ENCODE peak calls at places on chromosomes 5 and 9, in four cellular contexts. I, L, D and E are unnamed samples.

GRCh38 chr5:36180556-36181350 is 28.8 kb downstream of the SKP2 start:
- DNase-seq in I (no peak), L (no peak), D (no peak), E (no peak)

GRCh38 chr5:43428034-43428712 is 16.0 kb upstream of the CCL28 start:
- DNase-seq in I (no peak), L (no peak), D (no peak), E (no peak)

GRCh38 chr9:134540441-134541372 is 100.9 kb upstream of the COL5A1 start:
- DNase-seq in I (no peak), L (no peak), D (no peak), E (no peak)

GRCh38 chr9:2181794-2182193 is 166.6 kb downstream of the SMARCA2 start:
- DNase-seq in I (peak; percentile 28), L (peak; percentile 30), D (no peak), E (no peak)

GRCh38 chr9:35114113-35114847 is 1.4 kb downstream of the ATOSB start:
- DNase-seq in I (peak; percentile 92), L (peak; percentile 90), D (no peak), E (no peak)

GRCh38 chr5:38193015-38193581 is 65.3 kb upstream of the EGFLAM start:
- DNase-seq in I (peak; percentile 60), L (peak; percentile 74), D (no peak), E (peak; percentile 43)

GRCh38 chr5:174008922-174009321 is 20.0 kb downstream of the C5orf47 start:
- DNase-seq in I (no peak), L (peak; percentile 7), D (no peak), E (no peak)

GRCh38 chr5:150578781-150579461 is 61.5 kb upstream of the SYNPO start:
- DNase-seq in I (no peak), L (no peak), D (no peak), E (no peak)

GRCh38 chr5:14168139-14168792 is 25.1 kb downstream of the TRIO start:
- DNase-seq in I (peak; percentile 34), L (no peak), D (no peak), E (no peak)

GRCh38 chr5:52988335-52989024 is 672 bp upstream of the ITGA2 start:
- DNase-seq in I (no peak), L (no peak), D (no peak), E (no peak)

GRCh38 chr5:61766141-61766540 is 434.1 kb downstream of the ZSWIM6 start:
- DNase-seq in I (no peak), L (no peak), D (no peak), E (no peak)

GRCh38 chr5:11878846-11879245 is 25.4 kb downstream of the CTNND2 start:
- DNase-seq in I (no peak), L (no peak), D (no peak), E (no peak)

GRCh38 chr5:36238896-36239295 is 2.8 kb downstream of the NADK2 start:
- DNase-seq in I (no peak), L (no peak), D (no peak), E (no peak)

GRCh38 chr9:130295945-130296782 is 30.6 kb downstream of the HMCN2 start:
- DNase-seq in I (no peak), L (no peak), D (no peak), E (no peak)

GRCh38 chr5:152514827-152515397 is 109.8 kb upstream of the NMUR2 start:
- DNase-seq in I (no peak), L (peak; percentile 32), D (no peak), E (no peak)

GRCh38 chr5:151569132-151570046 is 21.7 kb downstream of the FAT2 start:
- DNase-seq in I (no peak), L (peak; percentile 15), D (peak; percentile 35), E (no peak)

GRCh38 chr5:143229896-143230675 is 173.4 kb downstream of the NR3C1 start:
- DNase-seq in I (no peak), L (no peak), D (peak; percentile 99), E (peak; percentile 41)

GRCh38 chr5:22593592-22593991 is 259.6 kb downstream of the CDH12 start:
- DNase-seq in I (no peak), L (no peak), D (no peak), E (no peak)

GRCh38 chr5:115541586-115541985 is 3.0 kb downstream of the FEM1C start:
- DNase-seq in I (no peak), L (no peak), D (no peak), E (no peak)

GRCh38 chr5:180401236-180401907 is 48.2 kb upstream of the GFPT2 start:
- DNase-seq in I (no peak), L (no peak), D (no peak), E (no peak)

GRCh38 chr5:149641000-149641576 is 59.8 kb downstream of the ARHGEF37 start:
- DNase-seq in I (no peak), L (peak; percentile 49), D (no peak), E (no peak)

GRCh38 chr9:93134018-93134739 is at the start of gene NINJ1:
- DNase-seq in I (peak; percentile 47), L (peak; percentile 76), D (peak; percentile 50), E (peak; percentile 96)

GRCh38 chr5:3336666-3337065 is 259.0 kb upstream of the IRX1 start:
- DNase-seq in I (no peak), L (no peak), D (no peak), E (no peak)

GRCh38 chr5:42875785-42876374 is 64.2 kb upstream of the SELENOP start:
- DNase-seq in I (peak; percentile 63), L (peak; percentile 42), D (no peak), E (no peak)

GRCh38 chr9:109997682-109998081 is 210.3 kb downstream of the C9orf152 start:
- DNase-seq in I (no peak), L (no peak), D (no peak), E (no peak)

GRCh38 chr5:173472784-173473278 is 143.6 kb downstream of the BOD1 start:
- DNase-seq in I (no peak), L (no peak), D (no peak), E (no peak)

GRCh38 chr9:33349743-33350142 is 52.6 kb downstream of the AQP7 start:
- DNase-seq in I (no peak), L (no peak), D (no peak), E (no peak)

GRCh38 chr5:145854651-145855258 is 18.1 kb downstream of the GRXCR2 start:
- DNase-seq in I (no peak), L (peak; percentile 96), D (no peak), E (no peak)

GRCh38 chr5:174172104-174172965 is 126.8 kb downstream of the NSG2 start:
- DNase-seq in I (no peak), L (no peak), D (no peak), E (no peak)

GRCh38 chr9:136228107-136228875 is 17.3 kb downstream of the QSOX2 start:
- DNase-seq in I (no peak), L (peak; percentile 23), D (no peak), E (no peak)

GRCh38 chr9:134770972-134771971 is 109.3 kb upstream of the FCN2 start:
- DNase-seq in I (peak; percentile 65), L (peak; percentile 23), D (peak; percentile 34), E (peak; percentile 63)

GRCh38 chr9:134811079-134811672 is 69.4 kb upstream of the FCN2 start:
- DNase-seq in I (no peak), L (no peak), D (no peak), E (no peak)

GRCh38 chr5:21810737-21811316 is 1042.3 kb downstream of the CDH12 start:
- DNase-seq in I (no peak), L (peak; percentile 4), D (no peak), E (no peak)

GRCh38 chr9:99859395-99859980 is 37.8 kb downstream of the NR4A3 start:
- DNase-seq in I (no peak), L (no peak), D (no peak), E (no peak)

GRCh38 chr5:39623291-39623865 is 198.6 kb upstream of the DAB2 start:
- DNase-seq in I (no peak), L (no peak), D (no peak), E (no peak)

GRCh38 chr5:129243058-129243457 is 148.5 kb downstream of the ISOC1 start:
- DNase-seq in I (no peak), L (no peak), D (no peak), E (no peak)

GRCh38 chr9:134549336-134549735 is 92.3 kb upstream of the COL5A1 start:
- DNase-seq in I (no peak), L (no peak), D (no peak), E (no peak)

GRCh38 chr5:132820162-132820754 is 7.2 kb downstream of the SOWAHA start:
- DNase-seq in I (peak; percentile 80), L (peak; percentile 97), D (peak; percentile 65), E (peak; percentile 84)
- TF ChIP-seq POLR2AphosphoS5 in I (no peak), L (no peak), D (no peak), E (no peak)

DNA sequence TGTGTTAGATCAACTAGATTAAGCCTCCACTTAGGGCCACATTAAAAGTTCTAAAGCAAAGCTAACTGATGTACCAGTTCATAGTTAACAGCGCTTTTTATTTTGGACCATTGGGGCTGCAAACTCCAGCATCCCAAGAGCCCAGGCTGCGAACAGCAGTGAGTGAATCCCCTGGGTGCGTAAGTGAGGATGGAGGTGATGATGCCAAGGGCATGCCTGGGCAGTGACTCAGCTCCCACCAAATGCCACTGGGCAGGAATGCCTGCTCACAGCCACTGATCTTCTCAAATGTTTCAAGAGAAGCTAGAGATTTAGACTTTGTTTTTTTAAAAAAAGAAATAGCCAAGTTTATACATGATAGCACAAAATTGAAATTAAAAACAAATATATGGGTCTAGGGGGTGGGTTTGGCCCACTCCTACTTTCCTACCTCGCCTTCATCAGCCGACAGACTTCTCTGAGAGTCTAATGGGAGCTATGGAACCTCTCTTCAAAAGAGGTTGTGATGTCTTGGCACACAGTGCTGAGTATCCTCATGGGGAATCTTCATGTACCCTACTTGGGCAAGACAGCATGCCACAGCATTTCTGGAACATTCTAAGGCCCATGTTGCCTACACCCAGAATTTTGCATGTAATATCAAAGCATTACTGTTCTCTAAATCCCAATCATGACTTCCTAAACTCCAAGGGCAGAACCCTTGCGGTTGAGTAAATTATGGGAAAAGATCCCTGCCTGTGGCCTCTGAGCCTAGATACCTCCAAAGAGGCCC is 398.1 kb downstream of the EBF1 start:
- DNase-seq in I (no peak), L (no peak), D (no peak), E (no peak)
- TF ChIP-seq SPI1 in I (no peak), L (no peak), D (no peak), E (no peak)

GRCh38 chr5:172429201-172429940 is 25.0 kb downstream of the SH3PXD2B start:
- DNase-seq in I (no peak), L (no peak), D (no peak), E (no peak)
- TF ChIP-seq POLR2AphosphoS5 in I (no peak), L (no peak), D (no peak), E (no peak)

GRCh38 chr5:33837301-33837700 is 54.5 kb downstream of the ADAMTS12 start:
- DNase-seq in I (no peak), L (no peak), D (no peak), E (no peak)

GRCh38 chr5:33840927-33841547 is 50.8 kb downstream of the ADAMTS12 start:
- DNase-seq in I (no peak), L (no peak), D (peak; percentile 58), E (no peak)

GRCh38 chr5:33843579-33843978 is 48.2 kb downstream of the ADAMTS12 start:
- DNase-seq in I (no peak), L (no peak), D (no peak), E (no peak)

GRCh38 chr5:33842456-33842855 is 49.3 kb downstream of the ADAMTS12 start:
- DNase-seq in I (no peak), L (no peak), D (no peak), E (no peak)

GRCh38 chr5:33841829-33842228 is 50.0 kb downstream of the ADAMTS12 start:
- DNase-seq in I (no peak), L (no peak), D (no peak), E (no peak)
- TF ChIP-seq SPI1 in I (no peak), L (no peak), D (no peak), E (no peak)